ENCODE peak calls at places on chromosomes 3 and 15, in four cellular contexts. One of them, this sample, is unnamed.

GRCh38 chr3:133742351-133743091 is 3.7 kb upstream of the TF start:
- DNase-seq in EL: peak; percentile 23
- DNase-seq in stimulated activated CD4-positive, alpha-beta T cell treated with anti-CD3 and anti-CD28 coated beads, Interleukin-12 subunit alpha, Interleukin-12 subunit beta, amount 100 ng/mL, for 48 hours: no peak
- DNase-seq in left cardiac atrium: no peak
- DNase-seq in this sample: no peak

GRCh38 chr3:157624801-157625200 is 121.6 kb upstream of the VEPH1 start:
- DNase-seq in EL: no peak
- DNase-seq in stimulated activated CD4-positive, alpha-beta T cell treated with anti-CD3 and anti-CD28 coated beads, Interleukin-12 subunit alpha, Interleukin-12 subunit beta, amount 100 ng/mL, for 48 hours: no peak
- DNase-seq in left cardiac atrium: no peak
- DNase-seq in this sample: no peak

GRCh38 chr15:96657096-96657495 is 326.6 kb downstream of the NR2F2 start:
- DNase-seq in EL: no peak
- DNase-seq in stimulated activated CD4-positive, alpha-beta T cell treated with anti-CD3 and anti-CD28 coated beads, Interleukin-12 subunit alpha, Interleukin-12 subunit beta, amount 100 ng/mL, for 48 hours: no peak
- DNase-seq in left cardiac atrium: no peak
- DNase-seq in this sample: no peak

GRCh38 chr15:88331291-88331690 is 74.8 kb upstream of the NTRK3 start:
- DNase-seq in EL: peak; percentile 41
- DNase-seq in stimulated activated CD4-positive, alpha-beta T cell treated with anti-CD3 and anti-CD28 coated beads, Interleukin-12 subunit alpha, Interleukin-12 subunit beta, amount 100 ng/mL, for 48 hours: peak; percentile 47
- DNase-seq in left cardiac atrium: peak; percentile 29
- DNase-seq in this sample: no peak

GRCh38 chr3:134911611-134912604 is 116.8 kb downstream of the EPHB1 start:
- DNase-seq in EL: no peak
- DNase-seq in stimulated activated CD4-positive, alpha-beta T cell treated with anti-CD3 and anti-CD28 coated beads, Interleukin-12 subunit alpha, Interleukin-12 subunit beta, amount 100 ng/mL, for 48 hours: no peak
- DNase-seq in left cardiac atrium: no peak
- DNase-seq in this sample: peak; percentile 62

GRCh38 chr3:20741381-20741780 is 555.4 kb upstream of the SGO1 start:
- DNase-seq in EL: no peak
- DNase-seq in stimulated activated CD4-positive, alpha-beta T cell treated with anti-CD3 and anti-CD28 coated beads, Interleukin-12 subunit alpha, Interleukin-12 subunit beta, amount 100 ng/mL, for 48 hours: no peak
- DNase-seq in left cardiac atrium: no peak
- DNase-seq in this sample: no peak

GRCh38 chr3:187139126-187139894 is at the start of gene RPL39L:
- DNase-seq in EL: peak; percentile 89
- DNase-seq in stimulated activated CD4-positive, alpha-beta T cell treated with anti-CD3 and anti-CD28 coated beads, Interleukin-12 subunit alpha, Interleukin-12 subunit beta, amount 100 ng/mL, for 48 hours: peak; percentile 90
- DNase-seq in left cardiac atrium: peak; percentile 86
- DNase-seq in this sample: peak; percentile 97

GRCh38 chr3:55147856-55148720 is 220.2 kb upstream of the LRTM1 start:
- DNase-seq in EL: no peak
- DNase-seq in stimulated activated CD4-positive, alpha-beta T cell treated with anti-CD3 and anti-CD28 coated beads, Interleukin-12 subunit alpha, Interleukin-12 subunit beta, amount 100 ng/mL, for 48 hours: no peak
- DNase-seq in left cardiac atrium: no peak
- DNase-seq in this sample: no peak

GRCh38 chr15:40695469-40695910 is 516 bp downstream of the RAD51 start:
- DNase-seq in EL: no peak
- DNase-seq in stimulated activated CD4-positive, alpha-beta T cell treated with anti-CD3 and anti-CD28 coated beads, Interleukin-12 subunit alpha, Interleukin-12 subunit beta, amount 100 ng/mL, for 48 hours: no peak
- DNase-seq in left cardiac atrium: no peak
- DNase-seq in this sample: no peak

GRCh38 chr3:128369881-128370642 is 96.6 kb downstream of the DNAJB8 start:
- DNase-seq in EL: no peak
- DNase-seq in stimulated activated CD4-positive, alpha-beta T cell treated with anti-CD3 and anti-CD28 coated beads, Interleukin-12 subunit alpha, Interleukin-12 subunit beta, amount 100 ng/mL, for 48 hours: no peak
- DNase-seq in left cardiac atrium: no peak
- DNase-seq in this sample: peak; percentile 74

GRCh38 chr15:48582472-48583235 is 62.9 kb downstream of the FBN1 start:
- DNase-seq in EL: peak; percentile 53
- DNase-seq in stimulated activated CD4-positive, alpha-beta T cell treated with anti-CD3 and anti-CD28 coated beads, Interleukin-12 subunit alpha, Interleukin-12 subunit beta, amount 100 ng/mL, for 48 hours: no peak
- DNase-seq in left cardiac atrium: peak; percentile 27
- DNase-seq in this sample: no peak

GRCh38 chr15:63605816-63606215 is 8.6 kb downstream of the FBXL22 start:
- DNase-seq in EL: no peak
- DNase-seq in stimulated activated CD4-positive, alpha-beta T cell treated with anti-CD3 and anti-CD28 coated beads, Interleukin-12 subunit alpha, Interleukin-12 subunit beta, amount 100 ng/mL, for 48 hours: peak; percentile 35
- DNase-seq in left cardiac atrium: no peak
- DNase-seq in this sample: peak; percentile 86

GRCh38 chr3:45311327-45311726 is 77.0 kb upstream of the LARS2 start:
- DNase-seq in EL: no peak
- DNase-seq in stimulated activated CD4-positive, alpha-beta T cell treated with anti-CD3 and anti-CD28 coated beads, Interleukin-12 subunit alpha, Interleukin-12 subunit beta, amount 100 ng/mL, for 48 hours: no peak
- DNase-seq in left cardiac atrium: no peak
- DNase-seq in this sample: no peak

GRCh38 chr3:46222435-46223161 is 14.5 kb upstream of the CCR1 start:
- DNase-seq in EL: no peak
- DNase-seq in stimulated activated CD4-positive, alpha-beta T cell treated with anti-CD3 and anti-CD28 coated beads, Interleukin-12 subunit alpha, Interleukin-12 subunit beta, amount 100 ng/mL, for 48 hours: no peak
- DNase-seq in left cardiac atrium: no peak
- DNase-seq in this sample: no peak

GRCh38 chr3:59998040-59998439 is 948.2 kb upstream of the CFAP20DC start:
- DNase-seq in EL: no peak
- DNase-seq in stimulated activated CD4-positive, alpha-beta T cell treated with anti-CD3 and anti-CD28 coated beads, Interleukin-12 subunit alpha, Interleukin-12 subunit beta, amount 100 ng/mL, for 48 hours: no peak
- DNase-seq in left cardiac atrium: no peak
- DNase-seq in this sample: no peak

GRCh38 chr15:99439524-99439835 is 126.3 kb upstream of the MEF2A start:
- DNase-seq in EL: no peak
- DNase-seq in stimulated activated CD4-positive, alpha-beta T cell treated with anti-CD3 and anti-CD28 coated beads, Interleukin-12 subunit alpha, Interleukin-12 subunit beta, amount 100 ng/mL, for 48 hours: no peak
- DNase-seq in left cardiac atrium: no peak
- DNase-seq in this sample: no peak

GRCh38 chr3:32646761-32647160 is 38.2 kb upstream of the CNOT10 start:
- DNase-seq in EL: peak; percentile 30
- DNase-seq in stimulated activated CD4-positive, alpha-beta T cell treated with anti-CD3 and anti-CD28 coated beads, Interleukin-12 subunit alpha, Interleukin-12 subunit beta, amount 100 ng/mL, for 48 hours: no peak
- DNase-seq in left cardiac atrium: no peak
- DNase-seq in this sample: no peak

GRCh38 chr15:60568301-60568742 is 89.4 kb upstream of the ICE2 start:
- DNase-seq in EL: no peak
- DNase-seq in stimulated activated CD4-positive, alpha-beta T cell treated with anti-CD3 and anti-CD28 coated beads, Interleukin-12 subunit alpha, Interleukin-12 subunit beta, amount 100 ng/mL, for 48 hours: no peak
- DNase-seq in left cardiac atrium: no peak
- DNase-seq in this sample: no peak

GRCh38 chr3:140408252-140408651 is 269.6 kb upstream of the TRIM42 start:
- DNase-seq in EL: no peak
- DNase-seq in stimulated activated CD4-positive, alpha-beta T cell treated with anti-CD3 and anti-CD28 coated beads, Interleukin-12 subunit alpha, Interleukin-12 subunit beta, amount 100 ng/mL, for 48 hours: no peak
- DNase-seq in left cardiac atrium: no peak
- DNase-seq in this sample: no peak

GRCh38 chr15:98881526-98882517 is 125.8 kb downstream of the PGPEP1L start:
- DNase-seq in EL: peak; percentile 62
- DNase-seq in stimulated activated CD4-positive, alpha-beta T cell treated with anti-CD3 and anti-CD28 coated beads, Interleukin-12 subunit alpha, Interleukin-12 subunit beta, amount 100 ng/mL, for 48 hours: no peak
- DNase-seq in left cardiac atrium: no peak
- DNase-seq in this sample: no peak

GRCh38 chr3:54243262-54243931 is 121.0 kb downstream of the CACNA2D3 start:
- DNase-seq in EL: peak; percentile 3
- DNase-seq in stimulated activated CD4-positive, alpha-beta T cell treated with anti-CD3 and anti-CD28 coated beads, Interleukin-12 subunit alpha, Interleukin-12 subunit beta, amount 100 ng/mL, for 48 hours: no peak
- DNase-seq in left cardiac atrium: no peak
- DNase-seq in this sample: no peak

GRCh38 chr15:38085931-38086562 is 151.6 kb downstream of the TMCO5A start:
- DNase-seq in EL: peak; percentile 38
- DNase-seq in stimulated activated CD4-positive, alpha-beta T cell treated with anti-CD3 and anti-CD28 coated beads, Interleukin-12 subunit alpha, Interleukin-12 subunit beta, amount 100 ng/mL, for 48 hours: no peak
- DNase-seq in left cardiac atrium: no peak
- DNase-seq in this sample: no peak

GRCh38 chr3:81871358-81872152 is 110.1 kb upstream of the GBE1 start:
- DNase-seq in EL: no peak
- DNase-seq in stimulated activated CD4-positive, alpha-beta T cell treated with anti-CD3 and anti-CD28 coated beads, Interleukin-12 subunit alpha, Interleukin-12 subunit beta, amount 100 ng/mL, for 48 hours: no peak
- DNase-seq in left cardiac atrium: no peak
- DNase-seq in this sample: no peak

GRCh38 chr3:39671116-39671515 is 138.3 kb upstream of the MYRIP start:
- DNase-seq in EL: no peak
- DNase-seq in stimulated activated CD4-positive, alpha-beta T cell treated with anti-CD3 and anti-CD28 coated beads, Interleukin-12 subunit alpha, Interleukin-12 subunit beta, amount 100 ng/mL, for 48 hours: no peak
- DNase-seq in left cardiac atrium: no peak
- DNase-seq in this sample: no peak

GRCh38 chr15:88681610-88682221 is 42.9 kb downstream of the ISG20 start:
- DNase-seq in EL: no peak
- DNase-seq in stimulated activated CD4-positive, alpha-beta T cell treated with anti-CD3 and anti-CD28 coated beads, Interleukin-12 subunit alpha, Interleukin-12 subunit beta, amount 100 ng/mL, for 48 hours: no peak
- DNase-seq in left cardiac atrium: no peak
- DNase-seq in this sample: peak; percentile 65

GRCh38 chr3:16516695-16517481 is 3.4 kb upstream of the RFTN1 start:
- DNase-seq in EL: peak; percentile 57
- DNase-seq in stimulated activated CD4-positive, alpha-beta T cell treated with anti-CD3 and anti-CD28 coated beads, Interleukin-12 subunit alpha, Interleukin-12 subunit beta, amount 100 ng/mL, for 48 hours: no peak
- DNase-seq in left cardiac atrium: peak; percentile 35
- DNase-seq in this sample: peak; percentile 84

GRCh38 chr3:139848660-139849059 is 86.3 kb upstream of the CLSTN2 start:
- DNase-seq in EL: no peak
- DNase-seq in stimulated activated CD4-positive, alpha-beta T cell treated with anti-CD3 and anti-CD28 coated beads, Interleukin-12 subunit alpha, Interleukin-12 subunit beta, amount 100 ng/mL, for 48 hours: no peak
- DNase-seq in left cardiac atrium: no peak
- DNase-seq in this sample: no peak

GRCh38 chr3:3110299-3110630 is at the start of gene IL5RA:
- DNase-seq in EL: no peak
- DNase-seq in stimulated activated CD4-positive, alpha-beta T cell treated with anti-CD3 and anti-CD28 coated beads, Interleukin-12 subunit alpha, Interleukin-12 subunit beta, amount 100 ng/mL, for 48 hours: no peak
- DNase-seq in left cardiac atrium: no peak
- DNase-seq in this sample: no peak

GRCh38 chr15:82810863-82811421 is 1.5 kb downstream of the WHAMM start:
- DNase-seq in EL: no peak
- DNase-seq in stimulated activated CD4-positive, alpha-beta T cell treated with anti-CD3 and anti-CD28 coated beads, Interleukin-12 subunit alpha, Interleukin-12 subunit beta, amount 100 ng/mL, for 48 hours: peak; percentile 18
- DNase-seq in left cardiac atrium: no peak
- DNase-seq in this sample: no peak

GRCh38 chr3:16033889-16034687 is 140.4 kb upstream of the GALNT15 start:
- DNase-seq in EL: peak; percentile 61
- DNase-seq in stimulated activated CD4-positive, alpha-beta T cell treated with anti-CD3 and anti-CD28 coated beads, Interleukin-12 subunit alpha, Interleukin-12 subunit beta, amount 100 ng/mL, for 48 hours: no peak
- DNase-seq in left cardiac atrium: no peak
- DNase-seq in this sample: no peak

GRCh38 chr3:85360742-85361387 is 402.1 kb downstream of the CADM2 start:
- DNase-seq in EL: no peak
- DNase-seq in stimulated activated CD4-positive, alpha-beta T cell treated with anti-CD3 and anti-CD28 coated beads, Interleukin-12 subunit alpha, Interleukin-12 subunit beta, amount 100 ng/mL, for 48 hours: no peak
- DNase-seq in left cardiac atrium: peak; percentile 29
- DNase-seq in this sample: no peak

GRCh38 chr3:127546970-127547733 is 43.4 kb downstream of the TPRA1 start:
- DNase-seq in EL: no peak
- DNase-seq in stimulated activated CD4-positive, alpha-beta T cell treated with anti-CD3 and anti-CD28 coated beads, Interleukin-12 subunit alpha, Interleukin-12 subunit beta, amount 100 ng/mL, for 48 hours: no peak
- DNase-seq in left cardiac atrium: no peak
- DNase-seq in this sample: no peak

GRCh38 chr15:52021128-52021671 is 2.2 kb downstream of the MAPK6 start:
- DNase-seq in EL: peak; percentile 92
- DNase-seq in stimulated activated CD4-positive, alpha-beta T cell treated with anti-CD3 and anti-CD28 coated beads, Interleukin-12 subunit alpha, Interleukin-12 subunit beta, amount 100 ng/mL, for 48 hours: peak; percentile 52
- DNase-seq in left cardiac atrium: peak; percentile 54
- DNase-seq in this sample: no peak

This sample was measured in spleen.